ENCODE peak calls at places on chromosomes 11 and 22, in nine cellular contexts. One of them, this sample, is unnamed.

GRCh38 chr22:45864959-45865496 is 111.9 kb downstream of the WNT7B start:
- DNase-seq in activated CD4-positive, alpha-beta T cell treated with anti-CD3 and anti-CD28 coated beads, Interleukin-2, amount 10 ng/mL, durations not matched to agents 7 days and 5 days: no peak
- DNase-seq in NCI-H345: no peak
- DNase-seq in AG10803: no peak
- DNase-seq in cardiac fibroblast: no peak
- DNase-seq in astrocyte of the spinal cord: no peak
- DNase-seq in stimulated activated CD4-positive, alpha-beta T cell treated with anti-CD3 and anti-CD28 coated beads, Interleukin-2, amount 100 ng/mL, for 48 hours: no peak
- DNase-seq in sigmoid colon: peak; percentile 47
- DNase-seq in foreskin fibroblast: no peak
- DNase-seq in this sample: no peak

GRCh38 chr22:44924098-44924497 is 85.7 kb downstream of the PHF21B start:
- DNase-seq in activated CD4-positive, alpha-beta T cell treated with anti-CD3 and anti-CD28 coated beads, Interleukin-2, amount 10 ng/mL, durations not matched to agents 7 days and 5 days: no peak
- DNase-seq in NCI-H345: no peak
- DNase-seq in AG10803: no peak
- DNase-seq in cardiac fibroblast: no peak
- DNase-seq in astrocyte of the spinal cord: no peak
- DNase-seq in stimulated activated CD4-positive, alpha-beta T cell treated with anti-CD3 and anti-CD28 coated beads, Interleukin-2, amount 100 ng/mL, for 48 hours: no peak
- DNase-seq in sigmoid colon: peak; percentile 26
- DNase-seq in foreskin fibroblast: no peak
- DNase-seq in this sample: no peak

GRCh38 chr22:31350410-31350863 is 4.3 kb upstream of the PATZ1 start:
- DNase-seq in activated CD4-positive, alpha-beta T cell treated with anti-CD3 and anti-CD28 coated beads, Interleukin-2, amount 10 ng/mL, durations not matched to agents 7 days and 5 days: no peak
- DNase-seq in NCI-H345: peak; percentile 57
- DNase-seq in AG10803: no peak
- DNase-seq in cardiac fibroblast: peak; percentile 43
- DNase-seq in astrocyte of the spinal cord: no peak
- DNase-seq in stimulated activated CD4-positive, alpha-beta T cell treated with anti-CD3 and anti-CD28 coated beads, Interleukin-2, amount 100 ng/mL, for 48 hours: no peak
- DNase-seq in sigmoid colon: no peak
- DNase-seq in foreskin fibroblast: no peak
- DNase-seq in this sample: no peak

GRCh38 chr11:57597971-57598830 is 716 bp downstream of the SERPING1 start:
- DNase-seq in activated CD4-positive, alpha-beta T cell treated with anti-CD3 and anti-CD28 coated beads, Interleukin-2, amount 10 ng/mL, durations not matched to agents 7 days and 5 days: no peak
- DNase-seq in NCI-H345: no peak
- DNase-seq in AG10803: peak; percentile 54
- DNase-seq in cardiac fibroblast: peak; percentile 88
- DNase-seq in astrocyte of the spinal cord: no peak
- DNase-seq in stimulated activated CD4-positive, alpha-beta T cell treated with anti-CD3 and anti-CD28 coated beads, Interleukin-2, amount 100 ng/mL, for 48 hours: no peak
- DNase-seq in sigmoid colon: peak; percentile 95
- DNase-seq in foreskin fibroblast: peak; percentile 26
- DNase-seq in this sample: no peak

GRCh38 chr11:31160504-31161422 is 208.8 kb downstream of the DCDC1 start:
- DNase-seq in activated CD4-positive, alpha-beta T cell treated with anti-CD3 and anti-CD28 coated beads, Interleukin-2, amount 10 ng/mL, durations not matched to agents 7 days and 5 days: no peak
- DNase-seq in NCI-H345: peak; percentile 32
- DNase-seq in AG10803: no peak
- DNase-seq in cardiac fibroblast: no peak
- DNase-seq in astrocyte of the spinal cord: no peak
- DNase-seq in stimulated activated CD4-positive, alpha-beta T cell treated with anti-CD3 and anti-CD28 coated beads, Interleukin-2, amount 100 ng/mL, for 48 hours: no peak
- DNase-seq in sigmoid colon: no peak
- DNase-seq in foreskin fibroblast: no peak
- DNase-seq in this sample: no peak

GRCh38 chr11:38176812-38177322 is 1578.8 kb upstream of the RAG2 start:
- DNase-seq in activated CD4-positive, alpha-beta T cell treated with anti-CD3 and anti-CD28 coated beads, Interleukin-2, amount 10 ng/mL, durations not matched to agents 7 days and 5 days: no peak
- DNase-seq in NCI-H345: no peak
- DNase-seq in AG10803: no peak
- DNase-seq in cardiac fibroblast: no peak
- DNase-seq in astrocyte of the spinal cord: no peak
- DNase-seq in stimulated activated CD4-positive, alpha-beta T cell treated with anti-CD3 and anti-CD28 coated beads, Interleukin-2, amount 100 ng/mL, for 48 hours: no peak
- DNase-seq in sigmoid colon: no peak
- DNase-seq in foreskin fibroblast: no peak
- DNase-seq in this sample: no peak

GRCh38 chr11:41351825-41352224 is 107.6 kb downstream of the LRRC4C start:
- DNase-seq in activated CD4-positive, alpha-beta T cell treated with anti-CD3 and anti-CD28 coated beads, Interleukin-2, amount 10 ng/mL, durations not matched to agents 7 days and 5 days: no peak
- DNase-seq in NCI-H345: no peak
- DNase-seq in AG10803: no peak
- DNase-seq in cardiac fibroblast: no peak
- DNase-seq in astrocyte of the spinal cord: no peak
- DNase-seq in stimulated activated CD4-positive, alpha-beta T cell treated with anti-CD3 and anti-CD28 coated beads, Interleukin-2, amount 100 ng/mL, for 48 hours: no peak
- DNase-seq in sigmoid colon: no peak
- DNase-seq in foreskin fibroblast: no peak
- DNase-seq in this sample: no peak

GRCh38 chr11:8721740-8722139 is 39.1 kb downstream of the RPL27A start:
- DNase-seq in activated CD4-positive, alpha-beta T cell treated with anti-CD3 and anti-CD28 coated beads, Interleukin-2, amount 10 ng/mL, durations not matched to agents 7 days and 5 days: no peak
- DNase-seq in NCI-H345: no peak
- DNase-seq in AG10803: peak; percentile 79
- DNase-seq in cardiac fibroblast: peak; percentile 68
- DNase-seq in astrocyte of the spinal cord: no peak
- DNase-seq in stimulated activated CD4-positive, alpha-beta T cell treated with anti-CD3 and anti-CD28 coated beads, Interleukin-2, amount 100 ng/mL, for 48 hours: no peak
- DNase-seq in sigmoid colon: no peak
- DNase-seq in foreskin fibroblast: no peak
- DNase-seq in this sample: no peak

GRCh38 chr22:23245045-23245798 is 64.9 kb downstream of the BCR start:
- DNase-seq in activated CD4-positive, alpha-beta T cell treated with anti-CD3 and anti-CD28 coated beads, Interleukin-2, amount 10 ng/mL, durations not matched to agents 7 days and 5 days: no peak
- DNase-seq in NCI-H345: no peak
- DNase-seq in AG10803: no peak
- DNase-seq in cardiac fibroblast: no peak
- DNase-seq in astrocyte of the spinal cord: peak; percentile 73
- DNase-seq in stimulated activated CD4-positive, alpha-beta T cell treated with anti-CD3 and anti-CD28 coated beads, Interleukin-2, amount 100 ng/mL, for 48 hours: no peak
- DNase-seq in sigmoid colon: no peak
- DNase-seq in foreskin fibroblast: no peak
- DNase-seq in this sample: no peak

GRCh38 chr22:17903564-17904295 is 120.6 kb downstream of the MICAL3 start:
- DNase-seq in activated CD4-positive, alpha-beta T cell treated with anti-CD3 and anti-CD28 coated beads, Interleukin-2, amount 10 ng/mL, durations not matched to agents 7 days and 5 days: no peak
- DNase-seq in NCI-H345: no peak
- DNase-seq in AG10803: no peak
- DNase-seq in cardiac fibroblast: no peak
- DNase-seq in astrocyte of the spinal cord: peak; percentile 36
- DNase-seq in stimulated activated CD4-positive, alpha-beta T cell treated with anti-CD3 and anti-CD28 coated beads, Interleukin-2, amount 100 ng/mL, for 48 hours: no peak
- DNase-seq in sigmoid colon: no peak
- DNase-seq in foreskin fibroblast: no peak
- DNase-seq in this sample: no peak